ENCODE peak calls at places on chromosome 12, in six cellular contexts. N, Q, G, U, I and M are unnamed samples.

GRCh38 chr12:114682101-114682919 is 1.7 kb downstream of the TBX3 start:
- DNase-seq in N (no peak), Q (no peak), G (no peak), U (no peak), I (no peak), M (no peak)

GRCh38 chr12:32870716-32871115 is 25.9 kb downstream of the PKP2 start:
- DNase-seq in N (no peak), Q (no peak), G (no peak), U (no peak), I (no peak), M (no peak)

GRCh38 chr12:118103601-118104382 is at the start of gene VSIG10:
- DNase-seq in N (peak; percentile 75), Q (no peak), G (peak; percentile 71), U (peak; percentile 54), I (peak; percentile 81), M (peak; percentile 86)

GRCh38 chr12:107079172-107080011 is 14.0 kb downstream of the CRY1 start:
- DNase-seq in N (no peak), Q (no peak), G (peak; percentile 24), U (peak; percentile 70), I (no peak), M (peak; percentile 12)

GRCh38 chr12:89733579-89734201 is 25.1 kb upstream of the ATP2B1 start:
- DNase-seq in N (no peak), Q (no peak), G (no peak), U (no peak), I (no peak), M (peak; percentile 90)

GRCh38 chr12:60308366-60309000 is 712.7 kb downstream of the SLC16A7 start:
- DNase-seq in N (no peak), Q (no peak), G (no peak), U (no peak), I (no peak), M (no peak)

GRCh38 chr12:71610036-71610795 is 53.4 kb downstream of the ZFC3H1 start:
- DNase-seq in N (no peak), Q (no peak), G (no peak), U (no peak), I (no peak), M (no peak)

GRCh38 chr12:48988030-48988649 is 10.0 kb downstream of the WNT1 start:
- DNase-seq in N (peak; percentile 63), Q (peak; percentile 53), G (peak; percentile 46), U (peak; percentile 87), I (peak; percentile 73), M (no peak)

GRCh38 chr12:116924558-116925453 is 14.1 kb downstream of the FBXW8 start:
- DNase-seq in N (peak; percentile 45), Q (peak; percentile 32), G (peak; percentile 51), U (no peak), I (no peak), M (no peak)

GRCh38 chr12:31207799-31208465 is 118.0 kb downstream of the SINHCAF start:
- DNase-seq in N (no peak), Q (no peak), G (no peak), U (no peak), I (no peak), M (no peak)

GRCh38 chr12:79016181-79016580 is 151.6 kb downstream of the SYT1 start:
- DNase-seq in N (no peak), Q (no peak), G (no peak), U (no peak), I (no peak), M (no peak)

GRCh38 chr12:9048930-9049329 is 59.6 kb downstream of the KLRG1 start:
- DNase-seq in N (no peak), Q (no peak), G (no peak), U (no peak), I (no peak), M (no peak)

GRCh38 chr12:93851245-93851665 is 174.1 kb downstream of the CRADD start:
- DNase-seq in N (no peak), Q (no peak), G (no peak), U (no peak), I (no peak), M (no peak)

GRCh38 chr12:46147144-46147543 is 121.7 kb downstream of the SLC38A1 start:
- DNase-seq in N (no peak), Q (no peak), G (no peak), U (no peak), I (no peak), M (no peak)

GRCh38 chr12:50747817-50748216 is 16.1 kb upstream of the ATF1 start:
- DNase-seq in N (no peak), Q (no peak), G (no peak), U (no peak), I (no peak), M (no peak)

GRCh38 chr12:50231346-50231745 is 52.0 kb downstream of the LIMA1 start:
- DNase-seq in N (no peak), Q (no peak), G (no peak), U (no peak), I (no peak), M (no peak)

GRCh38 chr12:115872919-115873357 is 404.6 kb downstream of the MED13L start:
- DNase-seq in N (no peak), Q (no peak), G (peak; percentile 16), U (no peak), I (peak; percentile 39), M (no peak)

GRCh38 chr12:50282581-50283229 is 615 bp downstream of the LIMA1 start:
- DNase-seq in N (no peak), Q (no peak), G (no peak), U (no peak), I (no peak), M (no peak)

GRCh38 chr12:133227281-133227852 is 8.3 kb downstream of the ANHX start:
- DNase-seq in N (no peak), Q (no peak), G (no peak), U (peak; percentile 29), I (no peak), M (no peak)

GRCh38 chr12:88310666-88311065 is 168.6 kb downstream of the TMTC3 start:
- DNase-seq in N (peak; percentile 42), Q (no peak), G (no peak), U (no peak), I (no peak), M (no peak)

GRCh38 chr12:92000587-92000986 is 145.1 kb downstream of the BTG1 start:
- DNase-seq in N (no peak), Q (no peak), G (no peak), U (no peak), I (no peak), M (no peak)

GRCh38 chr12:32809846-32810245 is 54.1 kb upstream of the YARS2 start:
- DNase-seq in N (no peak), Q (no peak), G (no peak), U (no peak), I (no peak), M (no peak)

GRCh38 chr12:7588703-7589329 is 76.9 kb downstream of the APOBEC1 start:
- DNase-seq in N (no peak), Q (no peak), G (peak; percentile 69), U (peak; percentile 85), I (no peak), M (peak; percentile 19)

GRCh38 chr12:124764451-124764850 is 99.2 kb downstream of the SCARB1 start:
- DNase-seq in N (no peak), Q (no peak), G (no peak), U (peak; percentile 95), I (no peak), M (peak; percentile 56)

GRCh38 chr12:53049582-53050318 is at the start of gene TNS2:
- DNase-seq in N (peak; percentile 93), Q (no peak), G (peak; percentile 72), U (no peak), I (peak; percentile 77), M (peak; percentile 11)

GRCh38 chr12:52693261-52693660 is 10.1 kb downstream of the KRT77 start:
- DNase-seq in N (no peak), Q (no peak), G (no peak), U (no peak), I (no peak), M (no peak)

GRCh38 chr12:122888232-122888752 is 7.6 kb downstream of the VPS37B start:
- DNase-seq in N (peak; percentile 73), Q (peak; percentile 70), G (peak; percentile 78), U (no peak), I (peak; percentile 84), M (peak; percentile 53)

GRCh38 chr12:62873116-62873825 is 61.7 kb downstream of the PPM1H start:
- DNase-seq in N (no peak), Q (no peak), G (no peak), U (no peak), I (no peak), M (no peak)
- H3K4me1 ChIP-seq in N (no peaks in the 10 kb centered on the region), Q (no peaks in the 10 kb centered on the region), G (peaks cover 25% of the 10 kb centered on the region), U (no peaks in the 10 kb centered on the region), I (no peaks in the 10 kb centered on the region), M (peaks cover 13% of the 10 kb centered on the region)

GRCh38 chr12:65731771-65732170 is 92.5 kb upstream of the HMGA2 start:
- DNase-seq in N (no peak), Q (no peak), G (no peak), U (no peak), I (no peak), M (no peak)

GRCh38 chr12:65728913-65729793 is 95.1 kb upstream of the HMGA2 start:
- DNase-seq in N (no peak), Q (no peak), G (no peak), U (no peak), I (no peak), M (no peak)

GRCh38 chr12:65725376-65725775 is 98.9 kb upstream of the HMGA2 start:
- DNase-seq in N (no peak), Q (no peak), G (no peak), U (no peak), I (no peak), M (no peak)

GRCh38 chr12:65734226-65734625 is 90.1 kb upstream of the HMGA2 start:
- DNase-seq in N (no peak), Q (no peak), G (no peak), U (no peak), I (no peak), M (no peak)

GRCh38 chr12:65728348-65728912 is 95.9 kb upstream of the HMGA2 start:
- DNase-seq in N (no peak), Q (no peak), G (no peak), U (no peak), I (no peak), M (no peak)
- H3K27me3 ChIP-seq in N (peaks cover 33% of the 10 kb centered on the region), Q (peaks cover 4% of the 10 kb centered on the region), G (peaks cover 49% of the 10 kb centered on the region), U (no peaks in the 10 kb centered on the region), I (peaks cover 4% of the 10 kb centered on the region), M (peaks cover 57% of the 10 kb centered on the region)

GRCh38 chr12:58955849-58956248 is 35.5 kb upstream of the LRIG3 start:
- DNase-seq in N (no peak), Q (no peak), G (no peak), U (no peak), I (no peak), M (no peak)
- H3K4me1 ChIP-seq in N (no peaks in the 10 kb centered on the region), Q (no peaks in the 10 kb centered on the region), G (no peaks in the 10 kb centered on the region), U (peaks cover 9% of the 10 kb centered on the region), I (peaks cover 8% of the 10 kb centered on the region), M (peaks cover 9% of the 10 kb centered on the region)

DNA sequence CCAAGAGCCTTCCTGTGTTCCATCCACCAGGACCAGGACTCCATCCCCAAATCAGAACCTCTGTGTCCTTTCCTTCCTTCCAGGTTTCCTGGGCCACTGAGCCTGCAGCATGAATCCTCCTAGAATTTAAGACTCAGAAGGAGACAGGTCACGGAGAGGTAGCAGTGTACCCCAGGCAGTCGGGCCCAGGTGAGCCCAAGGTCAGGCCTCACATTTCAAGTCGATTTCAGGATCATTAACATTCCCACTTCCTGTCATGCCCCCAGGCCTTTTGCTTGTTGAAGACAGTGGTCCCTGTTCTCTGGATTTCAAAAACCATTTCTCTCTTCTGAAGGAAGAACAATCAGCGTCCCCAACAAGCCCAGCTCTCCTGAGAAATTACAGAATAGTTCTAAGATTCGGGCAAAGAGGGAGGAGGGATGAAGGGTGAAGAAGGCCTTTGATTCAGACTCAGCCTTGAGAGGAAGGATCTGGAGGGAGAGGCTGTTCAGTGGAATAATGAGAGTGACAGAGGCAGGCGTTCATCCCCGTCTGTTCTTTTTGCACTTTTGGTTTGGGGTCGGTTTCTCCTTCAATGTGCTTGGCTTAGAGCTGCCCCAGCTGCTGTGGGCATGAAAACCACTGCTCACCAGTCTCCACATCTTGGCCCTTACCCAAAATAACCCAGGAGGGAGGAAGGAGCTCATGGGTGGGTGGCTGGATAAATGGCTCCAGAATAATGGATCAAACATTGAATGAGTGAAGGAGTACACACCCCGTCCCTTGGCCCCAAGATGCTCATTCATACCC is 261.9 kb upstream of the FKBP4 start:
- DNase-seq in N (no peak), Q (no peak), G (no peak), U (no peak), I (no peak), M (no peak)
- H3K27me3 ChIP-seq in N (no peaks in the 10 kb centered on the region), Q (no peaks in the 10 kb centered on the region), G (peaks cover 48% of the 10 kb centered on the region), U (no peaks in the 10 kb centered on the region), I (no peaks in the 10 kb centered on the region), M (no peaks in the 10 kb centered on the region)